ENCODE peak calls at places on chromosomes 16 and 17, in five cellular contexts. One of them, this sample, is unnamed.
A peak's percentile ranks its signal among the peaks of the same experiment; 100 is the strongest.

GRCh38 chr17:9002610-9003354 is 18.5 kb upstream of the NTN1 start:
- DNase-seq in AG09319: no peak
- DNase-seq in mammary epithelial cell: peak; percentile 28
- DNase-seq in omental fat pad: no peak
- DNase-seq in naive thymus-derived CD8-positive, alpha-beta T cell: no peak
- DNase-seq in this sample: no peak

GRCh38 chr16:66459878-66460277 is 32.8 kb downstream of the BEAN1 start:
- DNase-seq in mammary epithelial cell: no peak
- DNase-seq in naive thymus-derived CD8-positive, alpha-beta T cell: no peak
- DNase-seq in omental fat pad: no peak
- DNase-seq in AG09319: no peak
- DNase-seq in this sample: no peak

GRCh38 chr17:50155115-50155819 is 4.8 kb upstream of the PPP1R9B start:
- DNase-seq in omental fat pad: no peak
- DNase-seq in mammary epithelial cell: no peak
- DNase-seq in AG09319: peak; percentile 49
- DNase-seq in naive thymus-derived CD8-positive, alpha-beta T cell: no peak
- DNase-seq in this sample: no peak

GRCh38 chr17:29412780-29413565 is 22.8 kb downstream of the TAOK1 start:
- DNase-seq in AG09319: peak; percentile 32
- DNase-seq in mammary epithelial cell: peak; percentile 58
- DNase-seq in omental fat pad: no peak
- DNase-seq in naive thymus-derived CD8-positive, alpha-beta T cell: no peak
- DNase-seq in this sample: peak; percentile 17

GRCh38 chr16:80924372-80924978 is 82.2 kb downstream of the CMC2 start:
- DNase-seq in omental fat pad: peak; percentile 37
- DNase-seq in AG09319: no peak
- DNase-seq in mammary epithelial cell: peak; percentile 16
- DNase-seq in naive thymus-derived CD8-positive, alpha-beta T cell: no peak
- DNase-seq in this sample: no peak

GRCh38 chr16:85286970-85287814 is 174.9 kb upstream of the CIBAR2 start:
- DNase-seq in AG09319: no peak
- DNase-seq in mammary epithelial cell: peak; percentile 29
- DNase-seq in omental fat pad: no peak
- DNase-seq in naive thymus-derived CD8-positive, alpha-beta T cell: no peak
- DNase-seq in this sample: no peak

GRCh38 chr16:89860747-89861304 is 12.6 kb upstream of the TCF25 start:
- DNase-seq in naive thymus-derived CD8-positive, alpha-beta T cell: peak; percentile 63
- DNase-seq in AG09319: no peak
- DNase-seq in omental fat pad: peak; percentile 53
- DNase-seq in mammary epithelial cell: peak; percentile 32
- DNase-seq in this sample: no peak

GRCh38 chr16:11319529-11320146 is 25.6 kb upstream of the RMI2 start:
- DNase-seq in naive thymus-derived CD8-positive, alpha-beta T cell: no peak
- DNase-seq in omental fat pad: no peak
- DNase-seq in mammary epithelial cell: no peak
- DNase-seq in AG09319: no peak
- DNase-seq in this sample: no peak

GRCh38 chr17:67784364-67785121 is 40.8 kb upstream of the BPTF start:
- DNase-seq in mammary epithelial cell: no peak
- DNase-seq in naive thymus-derived CD8-positive, alpha-beta T cell: no peak
- DNase-seq in AG09319: no peak
- DNase-seq in omental fat pad: no peak
- DNase-seq in this sample: no peak

GRCh38 chr17:28967240-28968135 is 16.2 kb upstream of the PHF12 start:
- DNase-seq in mammary epithelial cell: no peak
- DNase-seq in AG09319: no peak
- DNase-seq in omental fat pad: no peak
- DNase-seq in naive thymus-derived CD8-positive, alpha-beta T cell: no peak
- DNase-seq in this sample: no peak

GRCh38 chr17:8839410-8839935 is 28.0 kb downstream of the PIK3R6 start:
- DNase-seq in AG09319: no peak
- DNase-seq in mammary epithelial cell: no peak
- DNase-seq in omental fat pad: no peak
- DNase-seq in naive thymus-derived CD8-positive, alpha-beta T cell: no peak
- DNase-seq in this sample: no peak

GRCh38 chr17:34561328-34561727 is 18.1 kb upstream of the TMEM132E start:
- DNase-seq in omental fat pad: no peak
- DNase-seq in AG09319: no peak
- DNase-seq in naive thymus-derived CD8-positive, alpha-beta T cell: no peak
- DNase-seq in mammary epithelial cell: no peak
- DNase-seq in this sample: no peak

GRCh38 chr16:75197522-75198134 is 9.3 kb downstream of the CTRB2 start:
- DNase-seq in omental fat pad: no peak
- DNase-seq in naive thymus-derived CD8-positive, alpha-beta T cell: no peak
- DNase-seq in mammary epithelial cell: no peak
- DNase-seq in AG09319: no peak
- DNase-seq in this sample: no peak

GRCh38 chr17:50079334-50080095 is 15.6 kb upstream of the PDK2 start:
- DNase-seq in mammary epithelial cell: peak; percentile 53
- DNase-seq in naive thymus-derived CD8-positive, alpha-beta T cell: no peak
- DNase-seq in omental fat pad: no peak
- DNase-seq in AG09319: no peak
- DNase-seq in this sample: no peak

GRCh38 chr17:16437083-16437482 is 21.7 kb downstream of the TRPV2 start:
- DNase-seq in mammary epithelial cell: no peak
- DNase-seq in naive thymus-derived CD8-positive, alpha-beta T cell: no peak
- DNase-seq in AG09319: no peak
- DNase-seq in omental fat pad: no peak
- DNase-seq in this sample: no peak

This sample was measured in fibroblast of the conjunctiva.